ENCODE peak calls at places on chromosomes 13 and 19, in four cellular contexts. A is HEK293T, U is WTC11, V is K562. K is an unnamed sample.

GRCh38 chr13:50319603-50320296 is 304.5 kb downstream of the KCNRG start:
- DNase-seq in A (no peak), U (no peak), V (peak), K (peak)

GRCh38 chr13:42525035-42525504 is 48.9 kb upstream of the TNFSF11 start:
- DNase-seq in A (no peak), U (no peak), V (no peak), K (no peak)

GRCh38 chr13:49995535-49996165 is 1.2 kb upstream of the TRIM13 start:
- DNase-seq in A (no peak), U (no peak), V (no peak), K (no peak)

GRCh38 chr19:30376826-30377425 is 4.7 kb downstream of the ZNF536 start:
- DNase-seq in A (no peak), U (no peak), V (no peak), K (no peak)

GRCh38 chr13:47549219-47549752 is 451.8 kb downstream of the SUCLA2 start:
- DNase-seq in A (no peak), U (no peak), V (no peak), K (no peak)

GRCh38 chr19:16566161-16566560 is 6.1 kb downstream of the SLC35E1 start:
- DNase-seq in A (no peak), U (no peak), V (no peak), K (no peak)

GRCh38 chr19:49860716-49861100 is 6.7 kb downstream of the PNKP start:
- DNase-seq in A (no peak), U (no peak), V (no peak), K (no peak)

GRCh38 chr19:37007587-37008220 is 70.5 kb upstream of the ZNF420 start:
- DNase-seq in A (no peak), U (no peak), V (peak), K (no peak)

GRCh38 chr19:19443902-19444693 is 38.6 kb downstream of the GATAD2A start:
- DNase-seq in A (no peak), U (no peak), V (no peak), K (no peak)

GRCh38 chr19:13297023-13297422 is 146.8 kb downstream of the IER2 start:
- DNase-seq in A (no peak), U (no peak), V (no peak), K (no peak)

GRCh38 chr19:18798384-18799352 is 7.6 kb upstream of the COMP start:
- DNase-seq in A (no peak), U (no peak), V (peak), K (peak)

GRCh38 chr19:41877490-41877876 is 404 bp downstream of the CD79A start:
- DNase-seq in A (no peak), U (no peak), V (no peak), K (no peak)

GRCh38 chr13:20702945-20703784 is at the start of gene IL17D:
- DNase-seq in A (peak), U (peak), V (peak), K (no peak)

GRCh38 chr19:38273499-38273898 is 9.1 kb downstream of the SPINT2 start:
- DNase-seq in A (no peak), U (no peak), V (no peak), K (no peak)

GRCh38 chr19:5957132-5957531 is 20.8 kb downstream of the RANBP3 start:
- DNase-seq in A (no peak), U (no peak), V (no peak), K (no peak)

GRCh38 chr13:113997845-113998751 is 24.2 kb upstream of the C13orf46 start:
- DNase-seq in A (no peak), U (no peak), V (no peak), K (no peak)

GRCh38 chr19:54461201-54462071 is 2.1 kb downstream of the LENG9 start:
- DNase-seq in A (no peak), U (no peak), V (no peak), K (no peak)

GRCh38 chr19:38049105-38049649 is 142.2 kb downstream of the SIPA1L3 start:
- DNase-seq in A (no peak), U (no peak), V (no peak), K (no peak)

GRCh38 chr13:104586010-104586746 is 1520.0 kb upstream of the SLC10A2 start:
- DNase-seq in A (peak), U (no peak), V (no peak), K (no peak)

GRCh38 chr19:18590273-18591272 is 2.0 kb downstream of the REX1BD start:
- DNase-seq in A (peak), U (peak), V (peak), K (peak)

GRCh38 chr13:39767791-39768564 is 112.5 kb downstream of the COG6 start:
- DNase-seq in A (no peak), U (no peak), V (no peak), K (no peak)

GRCh38 chr13:111051656-111052232 is 63.4 kb upstream of the ARHGEF7 start:
- DNase-seq in A (no peak), U (no peak), V (no peak), K (no peak)

GRCh38 chr19:39647918-39648317 is 7.8 kb upstream of the LGALS16 start:
- DNase-seq in A (no peak), U (no peak), V (no peak), K (no peak)

GRCh38 chr19:18730885-18731513 is 47.5 kb downstream of the CRTC1 start:
- DNase-seq in A (no peak), U (no peak), V (no peak), K (peak)

DNA sequence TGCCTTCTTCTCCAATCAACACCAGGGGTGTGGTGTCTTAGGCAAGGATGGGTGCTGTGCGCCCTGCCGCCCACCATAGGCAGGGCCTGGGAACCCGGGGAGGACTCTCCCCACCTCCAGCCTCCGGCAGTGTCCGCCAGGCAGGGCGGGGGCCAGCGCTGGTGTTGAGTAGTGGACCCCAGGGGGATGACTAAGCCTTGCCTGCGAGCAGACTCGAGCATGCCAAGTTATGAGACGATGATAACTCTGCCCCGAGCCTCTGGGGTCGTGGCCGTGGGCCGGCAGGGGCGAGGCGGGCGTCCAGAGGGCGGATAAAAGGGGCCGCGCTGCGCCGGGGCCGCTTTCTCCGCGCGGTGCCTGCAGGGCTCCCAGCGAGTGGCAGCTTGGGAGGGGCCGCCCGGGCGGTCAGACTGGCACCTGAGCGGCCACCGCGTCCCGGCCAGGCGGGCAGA is at the start of gene MEDAG:
- DNase-seq in A (no peak), U (peak), V (no peak), K (no peak)
- TF ChIP-seq ELF4 in A (no peak), U (no peak), V (no peak), K (no peak)

GRCh38 chr13:51767100-51767499 is 36.9 kb downstream of the DHRS12 start:
- DNase-seq in A (no peak), U (no peak), V (no peak), K (no peak)
- TF ChIP-seq ELF4 in A (no peak), U (no peak), V (no peak), K (no peak)

GRCh38 chr19:12224676-12225075 is 61.8 kb downstream of the ZNF136 start:
- DNase-seq in A (no peak), U (no peak), V (no peak), K (no peak)
- TF ChIP-seq ELF4 in A (no peak), U (no peak), V (no peak), K (no peak)

GRCh38 chr13:48571121-48571901 is 38.4 kb upstream of the RCBTB2 start:
- DNase-seq in A (no peak), U (no peak), V (no peak), K (no peak)
- TF ChIP-seq ELF4 in A (no peak), U (no peak), V (no peak), K (no peak)

GRCh38 chr13:23697772-23698313 is 127.6 kb downstream of the TNFRSF19 start:
- DNase-seq in A (no peak), U (no peak), V (no peak), K (no peak)

GRCh38 chr13:23696610-23697009 is 126.4 kb downstream of the TNFRSF19 start:
- DNase-seq in A (no peak), U (no peak), V (no peak), K (no peak)

GRCh38 chr13:23692816-23693215 is 122.6 kb downstream of the TNFRSF19 start:
- DNase-seq in A (no peak), U (no peak), V (no peak), K (no peak)

GRCh38 chr13:23695196-23695595 is 125.0 kb downstream of the TNFRSF19 start:
- DNase-seq in A (no peak), U (no peak), V (no peak), K (no peak)

DNA sequence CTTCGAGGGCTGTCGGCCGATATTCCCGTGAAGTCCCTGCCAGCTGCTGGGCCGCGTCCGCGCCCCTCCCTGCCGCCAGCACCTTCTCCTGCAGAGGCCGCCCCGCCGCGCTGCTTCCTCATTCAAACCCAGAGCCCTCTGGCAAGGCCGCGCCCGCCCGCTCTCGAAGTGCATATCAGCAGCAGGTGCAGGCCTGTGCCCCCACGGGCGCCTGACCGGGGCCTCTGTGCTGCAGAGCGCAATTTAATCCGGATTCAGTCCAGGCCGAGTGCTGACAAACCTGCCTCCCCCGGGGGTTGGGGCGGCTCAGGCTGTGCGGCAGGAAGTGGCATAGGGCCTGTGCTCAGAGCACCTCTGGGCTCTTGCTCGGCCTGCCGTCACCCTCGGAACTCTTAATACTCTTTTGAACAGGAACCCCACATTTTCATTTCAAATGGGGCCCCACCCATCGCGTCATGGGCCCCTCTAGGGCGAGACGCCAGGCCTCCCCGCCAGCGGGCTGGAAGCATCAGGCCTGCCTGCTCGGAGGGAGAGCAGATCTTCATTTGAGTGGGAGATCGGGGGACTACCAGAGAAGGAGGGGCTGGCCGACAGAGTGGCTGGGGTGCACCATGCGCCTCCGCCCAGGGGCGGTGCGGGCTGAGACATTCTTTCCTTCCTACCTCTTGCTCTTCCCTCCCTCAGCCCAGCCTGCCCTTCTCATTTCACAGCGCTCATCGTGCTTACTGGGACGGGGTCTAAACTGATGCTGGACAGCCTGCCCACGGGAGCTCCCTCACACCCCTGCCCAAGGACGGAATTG is 125.7 kb downstream of the TNFRSF19 start:
- DNase-seq in A (no peak), U (peak), V (no peak), K (no peak)
- TF ChIP-seq ELF4 in A (no peak), U (no peak), V (no peak), K (no peak)

GRCh38 chr13:48961379-48961778 is 14.3 kb upstream of the FNDC3A start:
- DNase-seq in A (no peak), U (no peak), V (no peak), K (no peak)
- TF ChIP-seq ELF4 in A (no peak), U (no peak), V (no peak), K (no peak)

GRCh38 chr19:245457-245856 is 45.7 kb downstream of the PLPP2 start:
- DNase-seq in A (no peak), U (no peak), V (no peak), K (no peak)

GRCh38 chr19:246551-246950 is 44.7 kb downstream of the PLPP2 start:
- DNase-seq in A (no peak), U (peak), V (no peak), K (no peak)
- TF ChIP-seq ELF4 in A (no peak), U (no peak), V (no peak), K (no peak)

DNA sequence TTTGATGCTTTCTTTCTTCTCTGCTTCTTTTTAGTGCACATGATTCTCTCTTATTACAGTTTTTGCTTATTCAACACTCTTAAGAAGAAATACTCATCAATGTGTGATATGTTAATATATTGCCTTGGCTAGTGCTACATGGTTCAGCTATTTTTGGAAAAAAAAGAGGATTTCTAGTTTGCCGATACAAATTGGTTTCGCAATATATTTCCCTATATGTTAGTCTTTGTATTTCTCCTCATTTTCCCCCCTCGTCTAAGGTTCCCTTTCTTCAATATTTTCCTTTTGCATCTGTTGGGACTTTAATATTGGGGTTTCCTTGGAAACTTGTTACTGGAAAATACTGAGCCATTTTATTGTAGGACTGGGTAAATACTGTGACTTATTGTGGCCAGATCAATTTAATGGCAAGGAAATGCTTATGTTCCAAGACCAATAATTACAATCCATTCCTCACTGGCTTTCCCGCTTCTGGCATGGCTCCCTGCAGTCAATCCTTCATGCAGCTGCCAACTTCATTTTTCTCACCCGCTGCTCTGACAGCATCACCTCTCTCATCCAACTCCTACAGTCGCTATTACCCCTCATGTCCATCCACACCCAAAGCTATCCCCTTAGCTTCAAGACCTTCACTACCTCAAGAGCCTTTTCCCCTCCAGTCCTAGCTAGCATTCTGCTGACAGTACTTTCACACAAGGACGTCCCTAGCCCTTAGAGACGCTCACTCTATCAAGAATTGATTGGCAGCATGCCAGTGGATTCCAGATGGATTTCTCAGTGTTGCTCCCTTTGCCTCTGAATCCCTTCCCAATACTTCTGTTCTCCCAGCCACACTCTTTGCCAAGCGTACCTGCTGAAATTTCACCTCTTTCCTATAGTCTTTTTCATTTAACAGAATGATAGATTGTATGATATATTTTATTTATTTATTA is 280.1 kb upstream of the TMTC4 start:
- DNase-seq in A (no peak), U (no peak), V (no peak), K (no peak)
- TF ChIP-seq ELF4 in A (no peak), U (no peak), V (no peak), K (no peak)